ENCODE peak calls at places on chromosome X, in six cellular contexts. One of them, this sample, is unnamed.
A peak's percentile ranks its signal among the peaks of the same experiment; 100 is the strongest.

GRCh38 chrX:141443922-141444321 is 140.6 kb downstream of the SPANXA1 start:
- DNase-seq in stimulated activated CD4-positive, alpha-beta T cell treated with anti-CD3 and anti-CD28 coated beads, Interleukin-4, amount 100 ng/mL, for 48 hours: no peak
- DNase-seq in cardiac muscle cell: no peak
- DNase-seq in CD8-positive, alpha-beta memory T cell: no peak
- DNase-seq in NCI-H748 treated with DMSO at 0.1 percent for 48 hours: no peak
- DNase-seq in fibroblast of pulmonary artery: no peak
- DNase-seq in this sample: no peak

GRCh38 chrX:85365370-85365995 is 14.0 kb downstream of the POF1B start:
- DNase-seq in stimulated activated CD4-positive, alpha-beta T cell treated with anti-CD3 and anti-CD28 coated beads, Interleukin-4, amount 100 ng/mL, for 48 hours: no peak
- DNase-seq in cardiac muscle cell: no peak
- DNase-seq in CD8-positive, alpha-beta memory T cell: no peak
- DNase-seq in NCI-H748 treated with DMSO at 0.1 percent for 48 hours: no peak
- DNase-seq in fibroblast of pulmonary artery: no peak
- DNase-seq in this sample: no peak

GRCh38 chrX:10579018-10579752 is 41.2 kb downstream of the MID1 start:
- DNase-seq in stimulated activated CD4-positive, alpha-beta T cell treated with anti-CD3 and anti-CD28 coated beads, Interleukin-4, amount 100 ng/mL, for 48 hours: no peak
- DNase-seq in cardiac muscle cell: peak; percentile 68
- DNase-seq in CD8-positive, alpha-beta memory T cell: no peak
- DNase-seq in NCI-H748 treated with DMSO at 0.1 percent for 48 hours: peak; percentile 38
- DNase-seq in fibroblast of pulmonary artery: peak; percentile 81
- DNase-seq in this sample: no peak

GRCh38 chrX:40579880-40580536 is 762 bp upstream of the ATP6AP2 start:
- DNase-seq in stimulated activated CD4-positive, alpha-beta T cell treated with anti-CD3 and anti-CD28 coated beads, Interleukin-4, amount 100 ng/mL, for 48 hours: no peak
- DNase-seq in cardiac muscle cell: no peak
- DNase-seq in CD8-positive, alpha-beta memory T cell: no peak
- DNase-seq in NCI-H748 treated with DMSO at 0.1 percent for 48 hours: peak; percentile 73
- DNase-seq in fibroblast of pulmonary artery: no peak
- DNase-seq in this sample: no peak

GRCh38 chrX:23334536-23334870 is at the start of gene PTCHD1:
- DNase-seq in stimulated activated CD4-positive, alpha-beta T cell treated with anti-CD3 and anti-CD28 coated beads, Interleukin-4, amount 100 ng/mL, for 48 hours: no peak
- DNase-seq in cardiac muscle cell: no peak
- DNase-seq in CD8-positive, alpha-beta memory T cell: no peak
- DNase-seq in NCI-H748 treated with DMSO at 0.1 percent for 48 hours: no peak
- DNase-seq in fibroblast of pulmonary artery: no peak
- DNase-seq in this sample: no peak

GRCh38 chrX:153772608-153773217 is 8.1 kb upstream of the SRPK3 start:
- DNase-seq in stimulated activated CD4-positive, alpha-beta T cell treated with anti-CD3 and anti-CD28 coated beads, Interleukin-4, amount 100 ng/mL, for 48 hours: no peak
- DNase-seq in cardiac muscle cell: no peak
- DNase-seq in CD8-positive, alpha-beta memory T cell: no peak
- DNase-seq in NCI-H748 treated with DMSO at 0.1 percent for 48 hours: no peak
- DNase-seq in fibroblast of pulmonary artery: no peak
- DNase-seq in this sample: no peak

GRCh38 chrX:129360175-129360574 is 163.1 kb downstream of the SMARCA1 start:
- DNase-seq in stimulated activated CD4-positive, alpha-beta T cell treated with anti-CD3 and anti-CD28 coated beads, Interleukin-4, amount 100 ng/mL, for 48 hours: peak; percentile 10
- DNase-seq in cardiac muscle cell: peak; percentile 43
- DNase-seq in CD8-positive, alpha-beta memory T cell: peak; percentile 19
- DNase-seq in NCI-H748 treated with DMSO at 0.1 percent for 48 hours: peak; percentile 53
- DNase-seq in fibroblast of pulmonary artery: peak; percentile 56
- DNase-seq in this sample: peak; percentile 49

GRCh38 chrX:65253817-65254216 is 277.6 kb upstream of the ZC4H2 start:
- DNase-seq in stimulated activated CD4-positive, alpha-beta T cell treated with anti-CD3 and anti-CD28 coated beads, Interleukin-4, amount 100 ng/mL, for 48 hours: no peak
- DNase-seq in cardiac muscle cell: no peak
- DNase-seq in CD8-positive, alpha-beta memory T cell: no peak
- DNase-seq in NCI-H748 treated with DMSO at 0.1 percent for 48 hours: no peak
- DNase-seq in fibroblast of pulmonary artery: no peak
- DNase-seq in this sample: no peak

GRCh38 chrX:109840585-109840984 is 107.5 kb upstream of the ACSL4 start:
- DNase-seq in stimulated activated CD4-positive, alpha-beta T cell treated with anti-CD3 and anti-CD28 coated beads, Interleukin-4, amount 100 ng/mL, for 48 hours: no peak
- DNase-seq in cardiac muscle cell: peak; percentile 97
- DNase-seq in CD8-positive, alpha-beta memory T cell: no peak
- DNase-seq in NCI-H748 treated with DMSO at 0.1 percent for 48 hours: no peak
- DNase-seq in fibroblast of pulmonary artery: peak; percentile 97
- DNase-seq in this sample: no peak

GRCh38 chrX:150487369-150488094 is 80.9 kb upstream of the MTM1 start:
- DNase-seq in stimulated activated CD4-positive, alpha-beta T cell treated with anti-CD3 and anti-CD28 coated beads, Interleukin-4, amount 100 ng/mL, for 48 hours: no peak
- DNase-seq in cardiac muscle cell: no peak
- DNase-seq in CD8-positive, alpha-beta memory T cell: no peak
- DNase-seq in NCI-H748 treated with DMSO at 0.1 percent for 48 hours: no peak
- DNase-seq in fibroblast of pulmonary artery: no peak
- DNase-seq in this sample: no peak

GRCh38 chrX:151641564-151641963 is 53.7 kb upstream of the PRRG3 start:
- DNase-seq in stimulated activated CD4-positive, alpha-beta T cell treated with anti-CD3 and anti-CD28 coated beads, Interleukin-4, amount 100 ng/mL, for 48 hours: no peak
- DNase-seq in cardiac muscle cell: no peak
- DNase-seq in CD8-positive, alpha-beta memory T cell: no peak
- DNase-seq in NCI-H748 treated with DMSO at 0.1 percent for 48 hours: no peak
- DNase-seq in fibroblast of pulmonary artery: no peak
- DNase-seq in this sample: no peak

GRCh38 chrX:153984351-153985178 is 12.0 kb downstream of the TMEM187 start:
- DNase-seq in stimulated activated CD4-positive, alpha-beta T cell treated with anti-CD3 and anti-CD28 coated beads, Interleukin-4, amount 100 ng/mL, for 48 hours: peak; percentile 37
- DNase-seq in cardiac muscle cell: no peak
- DNase-seq in CD8-positive, alpha-beta memory T cell: peak; percentile 41
- DNase-seq in NCI-H748 treated with DMSO at 0.1 percent for 48 hours: no peak
- DNase-seq in fibroblast of pulmonary artery: no peak
- DNase-seq in this sample: no peak

GRCh38 chrX:44784241-44784640 is 59.6 kb upstream of the DUSP21 start:
- DNase-seq in stimulated activated CD4-positive, alpha-beta T cell treated with anti-CD3 and anti-CD28 coated beads, Interleukin-4, amount 100 ng/mL, for 48 hours: no peak
- DNase-seq in cardiac muscle cell: no peak
- DNase-seq in CD8-positive, alpha-beta memory T cell: no peak
- DNase-seq in NCI-H748 treated with DMSO at 0.1 percent for 48 hours: no peak
- DNase-seq in fibroblast of pulmonary artery: no peak
- DNase-seq in this sample: no peak

GRCh38 chrX:130393451-130394074 is 8.1 kb upstream of the GPR119 start:
- DNase-seq in stimulated activated CD4-positive, alpha-beta T cell treated with anti-CD3 and anti-CD28 coated beads, Interleukin-4, amount 100 ng/mL, for 48 hours: no peak
- DNase-seq in cardiac muscle cell: peak; percentile 58
- DNase-seq in CD8-positive, alpha-beta memory T cell: no peak
- DNase-seq in NCI-H748 treated with DMSO at 0.1 percent for 48 hours: peak; percentile 19
- DNase-seq in fibroblast of pulmonary artery: peak; percentile 56
- DNase-seq in this sample: peak; percentile 21

GRCh38 chrX:110941906-110942305 is 146.3 kb upstream of the CHRDL1 start:
- DNase-seq in stimulated activated CD4-positive, alpha-beta T cell treated with anti-CD3 and anti-CD28 coated beads, Interleukin-4, amount 100 ng/mL, for 48 hours: no peak
- DNase-seq in cardiac muscle cell: no peak
- DNase-seq in CD8-positive, alpha-beta memory T cell: no peak
- DNase-seq in NCI-H748 treated with DMSO at 0.1 percent for 48 hours: no peak
- DNase-seq in fibroblast of pulmonary artery: no peak
- DNase-seq in this sample: no peak

GRCh38 chrX:120087289-120088017 is 10.0 kb upstream of the RHOXF2B start:
- DNase-seq in stimulated activated CD4-positive, alpha-beta T cell treated with anti-CD3 and anti-CD28 coated beads, Interleukin-4, amount 100 ng/mL, for 48 hours: no peak
- DNase-seq in cardiac muscle cell: no peak
- DNase-seq in CD8-positive, alpha-beta memory T cell: no peak
- DNase-seq in NCI-H748 treated with DMSO at 0.1 percent for 48 hours: no peak
- DNase-seq in fibroblast of pulmonary artery: no peak
- DNase-seq in this sample: no peak

GRCh38 chrX:108511721-108512120 is 72.1 kb downstream of the COL4A5 start:
- DNase-seq in stimulated activated CD4-positive, alpha-beta T cell treated with anti-CD3 and anti-CD28 coated beads, Interleukin-4, amount 100 ng/mL, for 48 hours: no peak
- DNase-seq in cardiac muscle cell: peak; percentile 45
- DNase-seq in CD8-positive, alpha-beta memory T cell: no peak
- DNase-seq in NCI-H748 treated with DMSO at 0.1 percent for 48 hours: no peak
- DNase-seq in fibroblast of pulmonary artery: peak; percentile 43
- DNase-seq in this sample: no peak

GRCh38 chrX:54920610-54921426 is at the start of gene TRO:
- DNase-seq in stimulated activated CD4-positive, alpha-beta T cell treated with anti-CD3 and anti-CD28 coated beads, Interleukin-4, amount 100 ng/mL, for 48 hours: no peak
- DNase-seq in cardiac muscle cell: peak; percentile 16
- DNase-seq in CD8-positive, alpha-beta memory T cell: no peak
- DNase-seq in NCI-H748 treated with DMSO at 0.1 percent for 48 hours: peak; percentile 8
- DNase-seq in fibroblast of pulmonary artery: no peak
- DNase-seq in this sample: peak; percentile 71

GRCh38 chrX:154321624-154322023 is 26.0 kb downstream of the TKTL1 start:
- DNase-seq in stimulated activated CD4-positive, alpha-beta T cell treated with anti-CD3 and anti-CD28 coated beads, Interleukin-4, amount 100 ng/mL, for 48 hours: no peak
- DNase-seq in cardiac muscle cell: peak; percentile 5
- DNase-seq in CD8-positive, alpha-beta memory T cell: no peak
- DNase-seq in NCI-H748 treated with DMSO at 0.1 percent for 48 hours: no peak
- DNase-seq in fibroblast of pulmonary artery: no peak
- DNase-seq in this sample: peak; percentile 23

GRCh38 chrX:66638591-66639500 is at the start of gene EDA2R:
- DNase-seq in stimulated activated CD4-positive, alpha-beta T cell treated with anti-CD3 and anti-CD28 coated beads, Interleukin-4, amount 100 ng/mL, for 48 hours: peak; percentile 5
- DNase-seq in cardiac muscle cell: peak; percentile 80
- DNase-seq in CD8-positive, alpha-beta memory T cell: peak; percentile 7
- DNase-seq in NCI-H748 treated with DMSO at 0.1 percent for 48 hours: no peak
- DNase-seq in fibroblast of pulmonary artery: peak; percentile 88
- DNase-seq in this sample: no peak

GRCh38 chrX:71852182-71852581 is 58.5 kb upstream of the NHSL2 start:
- DNase-seq in stimulated activated CD4-positive, alpha-beta T cell treated with anti-CD3 and anti-CD28 coated beads, Interleukin-4, amount 100 ng/mL, for 48 hours: no peak
- DNase-seq in cardiac muscle cell: no peak
- DNase-seq in CD8-positive, alpha-beta memory T cell: no peak
- DNase-seq in NCI-H748 treated with DMSO at 0.1 percent for 48 hours: no peak
- DNase-seq in fibroblast of pulmonary artery: no peak
- DNase-seq in this sample: no peak

GRCh38 chrX:101602077-101602476 is 15.7 kb downstream of the ARMCX6 start:
- DNase-seq in stimulated activated CD4-positive, alpha-beta T cell treated with anti-CD3 and anti-CD28 coated beads, Interleukin-4, amount 100 ng/mL, for 48 hours: no peak
- DNase-seq in cardiac muscle cell: peak; percentile 12
- DNase-seq in CD8-positive, alpha-beta memory T cell: no peak
- DNase-seq in NCI-H748 treated with DMSO at 0.1 percent for 48 hours: no peak
- DNase-seq in fibroblast of pulmonary artery: no peak
- DNase-seq in this sample: no peak

This sample was measured in NCI-H1092 treated with DMSO at 0.1 percent for 48 hours.